ENCODE peak calls at places on chromosomes 2 and 18, in nine cellular contexts. One of them, this sample, is unnamed.

GRCh38 chr18:75544496-75544895 is 117.0 kb upstream of the SMIM21 start:
- DNase-seq in GM23338: no peak
- DNase-seq in ovary: no peak
- DNase-seq in neuronal stem cell: no peak
- DNase-seq in Peyer's patch: no peak
- DNase-seq in cardiac muscle cell: no peak
- DNase-seq in naive thymus-derived CD4-positive, alpha-beta T cell: no peak
- DNase-seq in HCT116: peak; percentile 42
- DNase-seq in endothelial cell of umbilical vein: no peak
- DNase-seq in this sample: peak; percentile 1

GRCh38 chr2:150735894-150736498 is 248.5 kb upstream of the RND3 start:
- DNase-seq in naive thymus-derived CD4-positive, alpha-beta T cell: no peak
- DNase-seq in cardiac muscle cell: no peak
- DNase-seq in neuronal stem cell: no peak
- DNase-seq in Peyer's patch: no peak
- DNase-seq in GM23338: peak; percentile 68
- DNase-seq in endothelial cell of umbilical vein: no peak
- DNase-seq in ovary: no peak
- DNase-seq in HCT116: no peak
- DNase-seq in this sample: no peak

GRCh38 chr2:170486730-170487129 is 228.4 kb upstream of the SP5 start:
- DNase-seq in GM23338: no peak
- DNase-seq in naive thymus-derived CD4-positive, alpha-beta T cell: no peak
- DNase-seq in cardiac muscle cell: no peak
- DNase-seq in endothelial cell of umbilical vein: no peak
- DNase-seq in ovary: no peak
- DNase-seq in Peyer's patch: no peak
- DNase-seq in HCT116: no peak
- DNase-seq in neuronal stem cell: no peak
- DNase-seq in this sample: no peak

GRCh38 chr2:106642679-106643078 is 155.5 kb downstream of the CD8B2 start:
- DNase-seq in naive thymus-derived CD4-positive, alpha-beta T cell: no peak
- DNase-seq in neuronal stem cell: no peak
- DNase-seq in ovary: no peak
- DNase-seq in cardiac muscle cell: no peak
- DNase-seq in Peyer's patch: no peak
- DNase-seq in HCT116: no peak
- DNase-seq in endothelial cell of umbilical vein: no peak
- DNase-seq in GM23338: no peak
- DNase-seq in this sample: no peak

GRCh38 chr2:233912799-233913423 is 4.3 kb upstream of the TRPM8 start:
- DNase-seq in naive thymus-derived CD4-positive, alpha-beta T cell: no peak
- DNase-seq in Peyer's patch: peak; percentile 57
- DNase-seq in neuronal stem cell: peak; percentile 54
- DNase-seq in HCT116: no peak
- DNase-seq in GM23338: peak; percentile 85
- DNase-seq in cardiac muscle cell: peak; percentile 76
- DNase-seq in endothelial cell of umbilical vein: peak; percentile 39
- DNase-seq in ovary: no peak
- DNase-seq in this sample: no peak

GRCh38 chr18:8797206-8797605 is 91.8 kb downstream of the MTCL1 start:
- DNase-seq in HCT116: no peak
- DNase-seq in neuronal stem cell: no peak
- DNase-seq in Peyer's patch: no peak
- DNase-seq in endothelial cell of umbilical vein: peak; percentile 56
- DNase-seq in GM23338: no peak
- DNase-seq in ovary: no peak
- DNase-seq in naive thymus-derived CD4-positive, alpha-beta T cell: no peak
- DNase-seq in cardiac muscle cell: no peak
- DNase-seq in this sample: no peak

GRCh38 chr2:134623796-134624195 is 95.0 kb downstream of the TMEM163 start:
- DNase-seq in GM23338: no peak
- DNase-seq in ovary: no peak
- DNase-seq in Peyer's patch: no peak
- DNase-seq in cardiac muscle cell: no peak
- DNase-seq in endothelial cell of umbilical vein: no peak
- DNase-seq in naive thymus-derived CD4-positive, alpha-beta T cell: no peak
- DNase-seq in neuronal stem cell: no peak
- DNase-seq in HCT116: no peak
- DNase-seq in this sample: no peak

GRCh38 chr2:21052044-21052443 is 8.2 kb upstream of the APOB start:
- DNase-seq in naive thymus-derived CD4-positive, alpha-beta T cell: no peak
- DNase-seq in neuronal stem cell: no peak
- DNase-seq in ovary: no peak
- DNase-seq in HCT116: no peak
- DNase-seq in GM23338: peak; percentile 10
- DNase-seq in Peyer's patch: no peak
- DNase-seq in endothelial cell of umbilical vein: no peak
- DNase-seq in cardiac muscle cell: no peak
- DNase-seq in this sample: no peak

GRCh38 chr2:102069311-102069974 is 73.1 kb upstream of the IL1R1 start:
- DNase-seq in naive thymus-derived CD4-positive, alpha-beta T cell: no peak
- DNase-seq in endothelial cell of umbilical vein: no peak
- DNase-seq in HCT116: no peak
- DNase-seq in Peyer's patch: no peak
- DNase-seq in cardiac muscle cell: no peak
- DNase-seq in ovary: no peak
- DNase-seq in neuronal stem cell: no peak
- DNase-seq in GM23338: no peak
- DNase-seq in this sample: no peak

GRCh38 chr18:3595282-3596273 is 145.6 kb downstream of the TGIF1 start:
- DNase-seq in ovary: peak; percentile 36
- DNase-seq in Peyer's patch: no peak
- DNase-seq in naive thymus-derived CD4-positive, alpha-beta T cell: no peak
- DNase-seq in cardiac muscle cell: no peak
- DNase-seq in GM23338: no peak
- DNase-seq in neuronal stem cell: no peak
- DNase-seq in HCT116: no peak
- DNase-seq in endothelial cell of umbilical vein: peak; percentile 98
- DNase-seq in this sample: peak; percentile 92

GRCh38 chr2:210034087-210034683 is 31.7 kb downstream of the RPE start:
- DNase-seq in ovary: no peak
- DNase-seq in neuronal stem cell: no peak
- DNase-seq in Peyer's patch: no peak
- DNase-seq in HCT116: no peak
- DNase-seq in endothelial cell of umbilical vein: no peak
- DNase-seq in cardiac muscle cell: no peak
- DNase-seq in naive thymus-derived CD4-positive, alpha-beta T cell: no peak
- DNase-seq in GM23338: no peak
- DNase-seq in this sample: no peak

GRCh38 chr2:147607379-147607778 is 237.4 kb upstream of the ACVR2A start:
- DNase-seq in GM23338: no peak
- DNase-seq in Peyer's patch: no peak
- DNase-seq in endothelial cell of umbilical vein: no peak
- DNase-seq in ovary: no peak
- DNase-seq in cardiac muscle cell: no peak
- DNase-seq in neuronal stem cell: no peak
- DNase-seq in HCT116: no peak
- DNase-seq in naive thymus-derived CD4-positive, alpha-beta T cell: no peak
- DNase-seq in this sample: no peak

GRCh38 chr2:28545590-28546195 is 49.8 kb downstream of the PLB1 start:
- DNase-seq in HCT116: no peak
- DNase-seq in cardiac muscle cell: no peak
- DNase-seq in GM23338: no peak
- DNase-seq in naive thymus-derived CD4-positive, alpha-beta T cell: no peak
- DNase-seq in neuronal stem cell: no peak
- DNase-seq in endothelial cell of umbilical vein: no peak
- DNase-seq in ovary: no peak
- DNase-seq in Peyer's patch: no peak
- DNase-seq in this sample: peak; percentile 70

GRCh38 chr2:655626-656025 is 21.6 kb downstream of the TMEM18 start:
- DNase-seq in cardiac muscle cell: no peak
- DNase-seq in endothelial cell of umbilical vein: no peak
- DNase-seq in GM23338: no peak
- DNase-seq in HCT116: no peak
- DNase-seq in naive thymus-derived CD4-positive, alpha-beta T cell: no peak
- DNase-seq in Peyer's patch: no peak
- DNase-seq in ovary: no peak
- DNase-seq in neuronal stem cell: no peak
- DNase-seq in this sample: peak; percentile 8

GRCh38 chr18:33505297-33505696 is 64.8 kb upstream of the CCDC178 start:
- DNase-seq in HCT116: no peak
- DNase-seq in GM23338: no peak
- DNase-seq in naive thymus-derived CD4-positive, alpha-beta T cell: no peak
- DNase-seq in Peyer's patch: no peak
- DNase-seq in cardiac muscle cell: no peak
- DNase-seq in neuronal stem cell: no peak
- DNase-seq in ovary: no peak
- DNase-seq in endothelial cell of umbilical vein: no peak
- DNase-seq in this sample: no peak
- H3K27ac ChIP-seq in HCT116: no peak overlapping the region
- H3K27ac ChIP-seq in GM23338: no peak overlapping the region
- H3K27ac ChIP-seq in naive thymus-derived CD4-positive, alpha-beta T cell: no peak overlapping the region
- H3K27ac ChIP-seq in Peyer's patch: no peak overlapping the region
- H3K27ac ChIP-seq in cardiac muscle cell: no peak overlapping the region
- H3K27ac ChIP-seq in neuronal stem cell: no peak overlapping the region
- H3K27ac ChIP-seq in ovary: no peak overlapping the region
- H3K27ac ChIP-seq in endothelial cell of umbilical vein: no peak overlapping the region
- H3K27ac ChIP-seq in this sample: no peak overlapping the region

GRCh38 chr2:66488946-66489345 is 54.0 kb downstream of the MEIS1 start:
- DNase-seq in neuronal stem cell: no peak
- DNase-seq in cardiac muscle cell: no peak
- DNase-seq in endothelial cell of umbilical vein: peak; percentile 71
- DNase-seq in ovary: no peak
- DNase-seq in GM23338: no peak
- DNase-seq in HCT116: no peak
- DNase-seq in naive thymus-derived CD4-positive, alpha-beta T cell: no peak
- DNase-seq in Peyer's patch: no peak
- DNase-seq in this sample: no peak

GRCh38 chr2:66494708-66495107 is 59.8 kb downstream of the MEIS1 start:
- DNase-seq in HCT116: no peak
- DNase-seq in ovary: peak; percentile 70
- DNase-seq in endothelial cell of umbilical vein: no peak
- DNase-seq in neuronal stem cell: no peak
- DNase-seq in Peyer's patch: no peak
- DNase-seq in naive thymus-derived CD4-positive, alpha-beta T cell: no peak
- DNase-seq in cardiac muscle cell: no peak
- DNase-seq in GM23338: no peak
- DNase-seq in this sample: peak; percentile 55

GRCh38 chr2:66490588-66491001 is 55.7 kb downstream of the MEIS1 start:
- DNase-seq in neuronal stem cell: no peak
- DNase-seq in naive thymus-derived CD4-positive, alpha-beta T cell: no peak
- DNase-seq in GM23338: no peak
- DNase-seq in HCT116: no peak
- DNase-seq in cardiac muscle cell: no peak
- DNase-seq in endothelial cell of umbilical vein: peak; percentile 88
- DNase-seq in ovary: no peak
- DNase-seq in Peyer's patch: no peak
- DNase-seq in this sample: no peak

DNA sequence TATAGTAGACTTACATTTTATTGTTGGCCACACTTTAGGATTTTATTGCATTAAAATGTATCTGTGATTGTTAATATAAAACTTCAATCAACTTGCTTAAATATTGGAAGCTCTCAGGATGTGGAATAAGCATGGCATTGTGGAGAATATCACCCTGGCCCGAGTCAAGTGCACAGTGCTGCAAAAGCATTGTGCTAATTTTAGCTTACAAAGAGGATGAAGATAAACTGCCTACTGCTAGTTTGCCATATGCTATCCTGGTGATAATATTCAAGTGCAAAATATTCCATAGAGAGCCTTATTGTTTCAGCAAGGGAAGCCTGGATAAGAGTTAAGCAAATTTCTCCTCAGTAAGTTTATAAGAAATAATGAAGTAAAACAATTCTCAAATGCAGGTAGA is 54.5 kb downstream of the MEIS1 start:
- DNase-seq in cardiac muscle cell: peak; percentile 72
- DNase-seq in HCT116: no peak
- DNase-seq in GM23338: no peak
- DNase-seq in naive thymus-derived CD4-positive, alpha-beta T cell: no peak
- DNase-seq in ovary: no peak
- DNase-seq in neuronal stem cell: no peak
- DNase-seq in Peyer's patch: no peak
- DNase-seq in endothelial cell of umbilical vein: peak; percentile 71
- DNase-seq in this sample: no peak
- H3K27ac ChIP-seq in cardiac muscle cell: peak overlapping the region; percentile 95
- H3K27ac ChIP-seq in HCT116: no peak overlapping the region
- H3K27ac ChIP-seq in GM23338: no peak overlapping the region
- H3K27ac ChIP-seq in naive thymus-derived CD4-positive, alpha-beta T cell: no peak overlapping the region
- H3K27ac ChIP-seq in ovary: no peak overlapping the region
- H3K27ac ChIP-seq in neuronal stem cell: no peak overlapping the region
- H3K27ac ChIP-seq in Peyer's patch: no peak overlapping the region
- H3K27ac ChIP-seq in endothelial cell of umbilical vein: no peak overlapping the region
- H3K27ac ChIP-seq in this sample: no peak overlapping the region

DNA sequence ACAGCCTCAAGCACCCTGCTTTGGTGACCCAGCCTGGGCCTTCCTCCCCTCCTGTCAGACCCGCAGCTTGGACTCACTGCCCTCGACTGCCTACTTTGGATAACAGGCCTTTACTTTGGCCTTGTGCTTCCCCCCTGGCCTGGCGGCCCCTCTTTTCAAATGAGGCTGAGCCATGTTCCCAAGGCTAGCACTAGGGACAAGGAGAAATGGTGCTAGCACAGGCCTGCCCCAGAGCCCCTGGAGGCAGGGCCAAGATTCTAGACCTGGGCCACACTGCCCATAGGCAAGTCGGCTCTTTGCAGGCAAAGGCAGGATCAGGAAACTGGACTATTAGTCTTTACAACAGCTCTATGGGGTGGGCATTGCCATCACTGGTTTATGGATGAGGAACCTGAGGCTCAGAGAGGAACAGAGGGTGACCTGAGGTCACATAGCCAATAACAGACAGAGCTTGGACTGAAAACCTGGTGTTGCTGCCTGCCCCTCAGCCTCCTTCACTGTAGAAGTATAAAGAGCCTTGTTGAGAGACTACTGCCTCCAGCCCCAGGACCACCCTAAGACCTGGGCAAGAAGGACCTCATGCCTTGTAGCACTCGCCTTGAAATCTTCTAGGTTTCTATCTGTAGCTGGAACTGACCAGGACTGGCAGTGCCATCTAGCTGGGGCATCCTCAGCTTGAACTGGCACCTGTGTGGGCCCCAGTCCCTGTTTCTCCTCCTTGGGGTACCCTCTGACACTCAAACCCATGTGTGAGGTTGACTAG is 266.3 kb downstream of the DYSF start:
- DNase-seq in cardiac muscle cell: no peak
- DNase-seq in GM23338: no peak
- DNase-seq in neuronal stem cell: no peak
- DNase-seq in ovary: no peak
- DNase-seq in endothelial cell of umbilical vein: no peak
- DNase-seq in Peyer's patch: peak; percentile 20
- DNase-seq in naive thymus-derived CD4-positive, alpha-beta T cell: no peak
- DNase-seq in HCT116: no peak
- DNase-seq in this sample: no peak
- H3K27ac ChIP-seq in cardiac muscle cell: no peak overlapping the region
- H3K27ac ChIP-seq in GM23338: no peak overlapping the region
- H3K27ac ChIP-seq in neuronal stem cell: no peak overlapping the region
- H3K27ac ChIP-seq in ovary: no peak overlapping the region
- H3K27ac ChIP-seq in endothelial cell of umbilical vein: no peak overlapping the region
- H3K27ac ChIP-seq in Peyer's patch: no peak overlapping the region
- H3K27ac ChIP-seq in naive thymus-derived CD4-positive, alpha-beta T cell: no peak overlapping the region
- H3K27ac ChIP-seq in HCT116: no peak overlapping the region
- H3K27ac ChIP-seq in this sample: no peak overlapping the region

GRCh38 chr2:63023444-63023843 is 27.2 kb upstream of the OTX1 start:
- DNase-seq in neuronal stem cell: no peak
- DNase-seq in ovary: no peak
- DNase-seq in GM23338: peak; percentile 83
- DNase-seq in HCT116: peak; percentile 54
- DNase-seq in endothelial cell of umbilical vein: peak; percentile 67
- DNase-seq in Peyer's patch: no peak
- DNase-seq in naive thymus-derived CD4-positive, alpha-beta T cell: no peak
- DNase-seq in cardiac muscle cell: peak; percentile 49
- DNase-seq in this sample: no peak

GRCh38 chr2:63029058-63029457 is 21.6 kb upstream of the OTX1 start:
- DNase-seq in naive thymus-derived CD4-positive, alpha-beta T cell: no peak
- DNase-seq in HCT116: no peak
- DNase-seq in neuronal stem cell: no peak
- DNase-seq in ovary: no peak
- DNase-seq in GM23338: no peak
- DNase-seq in endothelial cell of umbilical vein: peak; percentile 62
- DNase-seq in cardiac muscle cell: no peak
- DNase-seq in Peyer's patch: no peak
- DNase-seq in this sample: no peak

GRCh38 chr2:63027220-63027619 is 23.4 kb upstream of the OTX1 start:
- DNase-seq in cardiac muscle cell: no peak
- DNase-seq in endothelial cell of umbilical vein: no peak
- DNase-seq in GM23338: no peak
- DNase-seq in ovary: no peak
- DNase-seq in Peyer's patch: no peak
- DNase-seq in naive thymus-derived CD4-positive, alpha-beta T cell: no peak
- DNase-seq in HCT116: no peak
- DNase-seq in neuronal stem cell: no peak
- DNase-seq in this sample: no peak
- H3K27ac ChIP-seq in cardiac muscle cell: no peak overlapping the region
- H3K27ac ChIP-seq in endothelial cell of umbilical vein: no peak overlapping the region
- H3K27ac ChIP-seq in GM23338: no peak overlapping the region
- H3K27ac ChIP-seq in ovary: no peak overlapping the region
- H3K27ac ChIP-seq in Peyer's patch: no peak overlapping the region
- H3K27ac ChIP-seq in naive thymus-derived CD4-positive, alpha-beta T cell: no peak overlapping the region
- H3K27ac ChIP-seq in HCT116: no peak overlapping the region
- H3K27ac ChIP-seq in neuronal stem cell: no peak overlapping the region
- H3K27ac ChIP-seq in this sample: no peak overlapping the region

This sample was measured in epithelial cell of prostate.